ENCODE peak calls at places on chromosomes 6 and 20, in six cellular contexts. Y is DMS79 treated with DMSO at 0.1 percent for 48 hours, J is T-helper 2 cell, D is right lobe of liver, B is fibroblast of lung, I is left lung. U is an unnamed sample.

GRCh38 chr20:11891827-11892521 is 25.7 kb upstream of the BTBD3 start:
- DNase-seq in Y (peak), J (no peak), D (peak), B (peak), I (peak), U (peak)

GRCh38 chr6:69994251-69994650 is 127.9 kb downstream of the COL19A1 start:
- DNase-seq in Y (no peak), J (no peak), D (no peak), B (no peak), I (no peak), U (peak)

GRCh38 chr20:14951707-14952106 is 614.3 kb upstream of the FLRT3 start:
- DNase-seq in Y (no peak), J (no peak), D (no peak), B (peak), I (no peak), U (peak)

GRCh38 chr6:28005975-28006374 is 48.9 kb downstream of the OR2B6 start:
- DNase-seq in Y (no peak), J (no peak), D (no peak), B (no peak), I (no peak), U (no peak)

GRCh38 chr6:135268263-135268662 is 87.2 kb downstream of the MYB start:
- DNase-seq in Y (no peak), J (no peak), D (no peak), B (no peak), I (no peak), U (no peak)

GRCh38 chr20:23245553-23246128 is 105.0 kb upstream of the NXT1 start:
- DNase-seq in Y (no peak), J (no peak), D (peak), B (peak), I (peak), U (peak)

GRCh38 chr6:73129653-73130443 is 95.4 kb downstream of the KHDC1L start:
- DNase-seq in Y (no peak), J (peak), D (peak), B (peak), I (peak), U (peak)

GRCh38 chr20:58603656-58604184 is 47.4 kb upstream of the STX16 start:
- DNase-seq in Y (no peak), J (no peak), D (no peak), B (peak), I (no peak), U (peak)

GRCh38 chr6:21005816-21006553 is 471.7 kb downstream of the CDKAL1 start:
- DNase-seq in Y (no peak), J (no peak), D (no peak), B (peak), I (no peak), U (peak)

GRCh38 chr6:33591633-33592032 is 11.6 kb upstream of the BAK1 start:
- DNase-seq in Y (no peak), J (no peak), D (no peak), B (no peak), I (no peak), U (no peak)

GRCh38 chr6:14819840-14820420 is 425.9 kb upstream of the JARID2 start:
- DNase-seq in Y (no peak), J (no peak), D (no peak), B (no peak), I (no peak), U (no peak)

GRCh38 chr6:82331031-82331773 is 32.4 kb upstream of the TPBG start:
- DNase-seq in Y (no peak), J (no peak), D (no peak), B (peak), I (no peak), U (peak)

GRCh38 chr20:43824699-43825402 is 89.8 kb upstream of the TOX2 start:
- DNase-seq in Y (no peak), J (no peak), D (no peak), B (peak), I (no peak), U (peak)

GRCh38 chr6:159212881-159213280 is 43.7 kb downstream of the FNDC1 start:
- DNase-seq in Y (no peak), J (no peak), D (no peak), B (no peak), I (no peak), U (no peak)

GRCh38 chr20:41048475-41049242 is 20.0 kb downstream of the TOP1 start:
- DNase-seq in Y (no peak), J (no peak), D (no peak), B (no peak), I (no peak), U (no peak)

GRCh38 chr6:82277686-82278085 is 30.1 kb upstream of the IBTK start:
- DNase-seq in Y (no peak), J (no peak), D (no peak), B (no peak), I (no peak), U (no peak)

GRCh38 chr6:44104661-44105060 is 22.6 kb downstream of the MRPL14 start:
- DNase-seq in Y (no peak), J (no peak), D (no peak), B (no peak), I (peak), U (peak)

GRCh38 chr6:92647630-92648029 is 771.7 kb downstream of the EPHA7 start:
- DNase-seq in Y (no peak), J (no peak), D (no peak), B (peak), I (no peak), U (no peak)